ENCODE peak calls at places on chromosomes 1 and 21, in five cellular contexts. B is neuronal stem cell, M is mesendoderm, E is H1, F is IMR-90. C is an unnamed sample.

GRCh38 chr1:172090511-172090817 is 249.2 kb downstream of the DNM3 start:
- DNase-seq in F (no peak), E (no peak), M (no peak), B (no peak), C (no peak)

GRCh38 chr1:220895412-220895946 is 16.2 kb downstream of the HLX start:
- DNase-seq in E (no peak), M (no peak), F (no peak), B (no peak), C (no peak)

GRCh38 chr1:172600615-172601014 is 58.3 kb upstream of the FASLG start:
- DNase-seq in E (no peak), F (no peak), B (no peak), M (peak), C (no peak)

GRCh38 chr1:53340660-53341520 is 13.0 kb upstream of the LRP8 start:
- DNase-seq in M (no peak), E (no peak), B (no peak), F (no peak), C (no peak)

GRCh38 chr1:147292012-147292411 is 49.5 kb downstream of the CHD1L start:
- DNase-seq in F (peak), E (no peak), M (no peak), B (no peak), C (peak)

GRCh38 chr1:116515702-116516101 is 55.1 kb downstream of the CD58 start:
- DNase-seq in M (no peak), F (no peak), E (no peak), B (no peak), C (no peak)

GRCh38 chr1:109765896-109766615 is 2.3 kb upstream of the EPS8L3 start:
- DNase-seq in F (no peak), M (no peak), E (no peak), B (no peak), C (no peak)

GRCh38 chr1:211257831-211258225 is 1.3 kb upstream of the RCOR3 start:
- DNase-seq in B (no peak), E (no peak), F (peak), M (no peak), C (no peak)

GRCh38 chr1:247411583-247412295 is 4.2 kb upstream of the NLRP3 start:
- DNase-seq in M (no peak), F (no peak), B (no peak), E (no peak), C (no peak)

GRCh38 chr1:32232558-32233304 is 10.5 kb downstream of the EIF3I start:
- DNase-seq in E (no peak), B (no peak), F (no peak), M (no peak), C (no peak)

DNA sequence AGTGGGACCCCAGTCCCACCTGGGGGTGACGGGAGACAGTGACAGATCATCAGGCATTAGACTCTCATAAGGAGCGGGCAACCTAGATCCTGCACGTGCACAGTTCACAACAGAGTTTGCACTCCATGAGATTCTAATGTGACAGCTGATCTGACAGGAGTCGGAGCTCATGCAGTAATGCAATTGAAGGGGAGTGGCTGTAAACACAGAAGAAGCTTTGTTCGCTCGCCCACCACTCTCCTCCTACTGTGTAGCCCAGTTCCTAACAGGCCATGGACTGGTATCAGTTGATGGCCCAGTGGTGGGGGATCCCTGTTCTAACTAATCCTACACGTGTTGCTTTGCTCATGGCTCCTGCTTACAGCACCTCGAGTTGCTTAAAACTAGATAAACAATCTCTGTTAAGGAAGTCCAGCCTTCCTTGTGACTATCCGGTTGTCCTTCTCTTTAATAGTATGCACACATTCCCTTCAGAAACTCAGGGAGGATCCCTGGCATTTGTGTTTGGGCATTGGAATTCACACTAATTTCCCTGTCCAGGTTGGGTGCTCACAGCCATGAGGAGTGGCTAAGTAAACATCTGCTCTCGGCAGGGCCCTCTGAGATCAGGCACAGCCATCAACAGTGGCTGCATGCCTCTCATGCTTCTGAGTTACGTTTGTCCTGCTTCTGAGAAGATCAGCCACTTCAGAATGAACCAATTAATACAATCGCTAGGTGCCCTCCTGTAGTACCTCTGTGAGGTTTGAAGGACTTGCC is 21.1 kb upstream of the F3 start:
- DNase-seq in B (no peak), M (peak), F (no peak), E (no peak), C (no peak)
- H2BK15ac ChIP-seq in B (peak), M (no peak), F (peak), E (no peak), C (no peak)

DNA sequence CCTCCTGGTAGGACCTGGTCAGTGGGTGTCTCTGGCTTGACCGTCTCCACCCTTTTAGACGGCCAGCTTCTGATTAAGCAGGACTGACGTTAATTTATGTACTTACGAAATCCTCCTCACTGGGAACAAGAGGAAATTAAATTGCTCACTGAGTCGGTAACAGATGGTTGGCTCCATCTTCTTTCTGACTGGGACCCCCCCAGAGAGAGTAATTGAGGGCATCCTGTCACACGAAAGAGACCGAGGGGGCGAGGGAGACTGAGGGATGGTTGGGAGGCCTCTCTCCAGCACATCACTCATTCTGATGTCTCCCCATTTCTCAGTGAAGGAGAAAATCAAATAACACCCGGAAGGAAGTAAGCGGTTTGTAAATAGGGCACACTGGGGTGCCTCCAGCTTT is 104.8 kb downstream of the OMA1 start:
- DNase-seq in F (no peak), E (no peak), B (no peak), M (no peak), C (no peak)
- H3K9ac ChIP-seq in F (no peak), E (no peak), B (no peak), M (no peak), C (no peak)

DNA sequence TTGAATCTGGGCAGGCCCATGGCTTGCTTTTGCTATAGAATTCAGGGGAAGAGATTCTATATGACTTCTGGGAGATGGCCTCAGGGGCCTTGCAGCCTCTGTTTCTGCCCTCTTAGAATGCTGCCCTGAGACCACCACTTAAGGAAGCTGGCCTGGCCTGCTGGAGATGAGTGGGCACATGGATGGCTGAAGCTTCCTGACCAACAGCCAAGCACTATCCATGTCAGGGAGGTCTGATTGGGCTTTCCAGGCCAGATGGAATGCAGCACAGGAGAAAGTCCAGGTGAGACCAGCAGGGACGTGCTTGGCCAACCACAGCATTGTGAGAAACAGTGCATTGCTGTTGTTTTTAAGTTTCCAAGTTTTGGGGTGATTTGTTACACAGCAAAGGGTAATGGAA is 308.1 kb downstream of the PTPRU start:
- DNase-seq in E (no peak), F (no peak), M (no peak), B (no peak), C (no peak)
- H2BK5ac ChIP-seq in E (no peak), F (no peak), M (no peak), B (no peak), C (no peak)

GRCh38 chr21:44551290-44552015 is at the start of gene KRTAP10-2:
- DNase-seq in B (no peak), E (no peak), M (no peak), F (no peak), C (no peak)

GRCh38 chr21:44549525-44550211 is 1.6 kb downstream of the KRTAP10-2 start:
- DNase-seq in F (no peak), B (no peak), M (no peak), E (no peak), C (no peak)

GRCh38 chr21:44550807-44551206 is 498 bp downstream of the KRTAP10-2 start:
- DNase-seq in E (no peak), M (no peak), F (no peak), B (no peak), C (no peak)

GRCh38 chr21:44552681-44553080 is 1.4 kb upstream of the KRTAP10-2 start:
- DNase-seq in M (no peak), F (no peak), B (no peak), E (no peak), C (no peak)

GRCh38 chr21:44552136-44552535 is 831 bp upstream of the KRTAP10-2 start:
- DNase-seq in E (no peak), F (no peak), B (no peak), M (no peak), C (no peak)
- H2BK15ac ChIP-seq in E (no peak), F (no peak), B (peak), M (no peak), C (no peak)

DNA sequence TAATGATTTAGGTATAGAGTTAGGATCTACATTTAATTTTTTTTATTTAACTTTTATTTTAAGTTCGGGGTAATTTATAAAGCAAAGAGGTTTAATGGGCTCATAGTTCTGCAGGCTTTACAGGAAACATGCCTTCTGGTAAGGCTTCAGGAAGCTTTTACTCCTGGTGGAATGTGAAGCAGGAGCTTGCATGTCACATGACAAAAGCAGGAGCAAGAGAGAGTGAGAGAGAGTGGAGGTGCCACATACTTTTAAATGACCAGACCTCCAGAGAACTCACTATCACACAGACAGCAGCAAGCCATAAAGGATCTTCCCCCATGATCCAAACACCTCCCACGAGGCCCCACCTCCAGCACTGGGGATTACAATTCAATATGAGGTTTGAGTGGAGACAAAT is 17.6 kb upstream of the GBP2 start:
- DNase-seq in M (peak), F (no peak), B (no peak), E (no peak), C (no peak)
- H3K9ac ChIP-seq in M (no peak), F (no peak), B (no peak), E (no peak), C (no peak)

GRCh38 chr1:112518186-112518585 is 9.4 kb downstream of the WNT2B start:
- DNase-seq in E (no peak), M (no peak), F (no peak), B (no peak), C (no peak)

GRCh38 chr1:112524251-112524650 is 15.5 kb downstream of the WNT2B start:
- DNase-seq in B (no peak), M (peak), F (no peak), E (no peak), C (no peak)

GRCh38 chr1:112520166-112520565 is 11.4 kb downstream of the WNT2B start:
- DNase-seq in E (no peak), F (no peak), B (no peak), M (no peak), C (no peak)

GRCh38 chr1:112524986-112525385 is 16.2 kb downstream of the WNT2B start:
- DNase-seq in M (no peak), F (no peak), E (no peak), B (no peak), C (no peak)

GRCh38 chr1:112522621-112523020 is 13.9 kb downstream of the WNT2B start:
- DNase-seq in E (no peak), B (no peak), F (peak), M (peak), C (peak)
- H2BK5ac ChIP-seq in E (no peak), B (no peak), F (peak), M (no peak), C (peak)

GRCh38 chr1:232473900-232474299 is 156.0 kb downstream of the SIPA1L2 start:
- DNase-seq in B (no peak), E (no peak), F (no peak), M (no peak), C (no peak)

GRCh38 chr1:232473319-232473718 is 156.6 kb downstream of the SIPA1L2 start:
- DNase-seq in E (no peak), B (peak), M (peak), F (peak), C (peak)

GRCh38 chr1:232472485-232473041 is 157.4 kb downstream of the SIPA1L2 start:
- DNase-seq in E (no peak), F (peak), M (no peak), B (no peak), C (peak)

GRCh38 chr1:232476538-232476950 is 153.4 kb downstream of the SIPA1L2 start:
- DNase-seq in M (no peak), F (peak), B (no peak), E (no peak), C (peak)

DNA sequence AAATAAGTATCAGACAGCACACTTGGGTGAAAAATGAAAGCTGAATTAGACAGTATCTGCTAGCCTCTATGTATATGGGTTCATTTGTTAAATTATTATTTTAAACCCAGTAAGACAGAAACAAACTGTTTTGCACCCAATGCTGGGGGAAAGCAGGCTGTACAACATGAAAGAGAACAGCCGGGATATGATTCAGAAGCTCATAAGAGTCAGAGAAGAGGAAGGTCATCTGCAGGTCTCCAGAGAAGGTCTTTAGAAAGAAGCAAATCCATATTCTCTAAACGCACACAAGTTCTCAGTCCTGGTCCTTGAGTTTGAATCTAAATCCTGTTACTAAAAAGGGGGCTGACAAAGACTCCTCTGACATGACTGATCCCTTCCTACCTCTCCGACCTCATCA is 155.1 kb downstream of the SIPA1L2 start:
- DNase-seq in E (no peak), B (no peak), M (no peak), F (peak), C (no peak)
- H2BK15ac ChIP-seq in E (no peak), B (no peak), M (no peak), F (peak), C (no peak)

C was measured in mesenchymal stem cell.